ENCODE peak calls at places on chromosomes 2 and 18, in six cellular contexts. One of them, this sample, is unnamed.

GRCh38 chr2:178386951-178387602 is 63.9 kb downstream of the PRKRA start:
- DNase-seq in CD4-positive, alpha-beta T cell: no peak
- DNase-seq in cardiac fibroblast: peak
- DNase-seq in omental fat pad: no peak
- DNase-seq in AG10803: no peak
- DNase-seq in astrocyte of the spinal cord: peak
- DNase-seq in this sample: no peak

GRCh38 chr2:206873426-206873825 is 65.9 kb upstream of the CPO start:
- DNase-seq in CD4-positive, alpha-beta T cell: no peak
- DNase-seq in cardiac fibroblast: peak
- DNase-seq in omental fat pad: no peak
- DNase-seq in AG10803: no peak
- DNase-seq in astrocyte of the spinal cord: no peak
- DNase-seq in this sample: no peak

GRCh38 chr2:9703085-9703641 is 72.4 kb upstream of the YWHAQ start:
- DNase-seq in CD4-positive, alpha-beta T cell: peak
- DNase-seq in cardiac fibroblast: peak
- DNase-seq in omental fat pad: no peak
- DNase-seq in AG10803: peak
- DNase-seq in astrocyte of the spinal cord: peak
- DNase-seq in this sample: peak

GRCh38 chr2:5766051-5766450 is 73.9 kb downstream of the SOX11 start:
- DNase-seq in CD4-positive, alpha-beta T cell: no peak
- DNase-seq in cardiac fibroblast: no peak
- DNase-seq in omental fat pad: no peak
- DNase-seq in AG10803: peak
- DNase-seq in astrocyte of the spinal cord: peak
- DNase-seq in this sample: no peak

GRCh38 chr2:157093666-157094065 is 163.8 kb upstream of the GALNT5 start:
- DNase-seq in CD4-positive, alpha-beta T cell: no peak
- DNase-seq in cardiac fibroblast: no peak
- DNase-seq in omental fat pad: no peak
- DNase-seq in AG10803: no peak
- DNase-seq in astrocyte of the spinal cord: no peak
- DNase-seq in this sample: no peak

GRCh38 chr18:31983976-31984375 is 34.6 kb upstream of the RNF125 start:
- DNase-seq in CD4-positive, alpha-beta T cell: no peak
- DNase-seq in cardiac fibroblast: no peak
- DNase-seq in omental fat pad: no peak
- DNase-seq in AG10803: no peak
- DNase-seq in astrocyte of the spinal cord: no peak
- DNase-seq in this sample: no peak

GRCh38 chr18:78742346-78742745 is 237.3 kb upstream of the SALL3 start:
- DNase-seq in CD4-positive, alpha-beta T cell: no peak
- DNase-seq in cardiac fibroblast: no peak
- DNase-seq in omental fat pad: no peak
- DNase-seq in AG10803: no peak
- DNase-seq in astrocyte of the spinal cord: no peak
- DNase-seq in this sample: no peak

GRCh38 chr18:13300029-13300428 is 81.5 kb downstream of the LDLRAD4 start:
- DNase-seq in CD4-positive, alpha-beta T cell: no peak
- DNase-seq in cardiac fibroblast: no peak
- DNase-seq in omental fat pad: no peak
- DNase-seq in AG10803: no peak
- DNase-seq in astrocyte of the spinal cord: no peak
- DNase-seq in this sample: no peak

GRCh38 chr2:74440378-74441110 is 1.2 kb downstream of the RTKN start:
- DNase-seq in CD4-positive, alpha-beta T cell: no peak
- DNase-seq in cardiac fibroblast: peak
- DNase-seq in omental fat pad: peak
- DNase-seq in AG10803: peak
- DNase-seq in astrocyte of the spinal cord: peak
- DNase-seq in this sample: peak

GRCh38 chr2:218399391-218400166 is at the start of gene CTDSP1:
- DNase-seq in CD4-positive, alpha-beta T cell: peak
- DNase-seq in cardiac fibroblast: peak
- DNase-seq in omental fat pad: peak
- DNase-seq in AG10803: peak
- DNase-seq in astrocyte of the spinal cord: peak
- DNase-seq in this sample: peak

GRCh38 chr18:10400534-10400933 is 53.9 kb upstream of the APCDD1 start:
- DNase-seq in CD4-positive, alpha-beta T cell: no peak
- DNase-seq in cardiac fibroblast: no peak
- DNase-seq in omental fat pad: no peak
- DNase-seq in AG10803: no peak
- DNase-seq in astrocyte of the spinal cord: no peak
- DNase-seq in this sample: no peak

GRCh38 chr2:207290833-207291232 is 125.1 kb upstream of the KLF7 start:
- DNase-seq in CD4-positive, alpha-beta T cell: no peak
- DNase-seq in cardiac fibroblast: no peak
- DNase-seq in omental fat pad: no peak
- DNase-seq in AG10803: no peak
- DNase-seq in astrocyte of the spinal cord: no peak
- DNase-seq in this sample: no peak

GRCh38 chr18:38241736-38242135 is 676.1 kb upstream of the CELF4 start:
- DNase-seq in CD4-positive, alpha-beta T cell: no peak
- DNase-seq in cardiac fibroblast: no peak
- DNase-seq in omental fat pad: no peak
- DNase-seq in AG10803: peak
- DNase-seq in astrocyte of the spinal cord: peak
- DNase-seq in this sample: no peak

GRCh38 chr2:227103583-227103982 is 60.4 kb downstream of the COL4A4 start:
- DNase-seq in CD4-positive, alpha-beta T cell: no peak
- DNase-seq in cardiac fibroblast: no peak
- DNase-seq in omental fat pad: no peak
- DNase-seq in AG10803: no peak
- DNase-seq in astrocyte of the spinal cord: no peak
- DNase-seq in this sample: no peak

GRCh38 chr2:11356760-11357159 is 12.3 kb upstream of the ROCK2 start:
- DNase-seq in CD4-positive, alpha-beta T cell: no peak
- DNase-seq in cardiac fibroblast: no peak
- DNase-seq in omental fat pad: no peak
- DNase-seq in AG10803: no peak
- DNase-seq in astrocyte of the spinal cord: no peak
- DNase-seq in this sample: no peak

GRCh38 chr2:158904126-158904525 is 64.3 kb upstream of the TANC1 start:
- DNase-seq in CD4-positive, alpha-beta T cell: no peak
- DNase-seq in cardiac fibroblast: no peak
- DNase-seq in omental fat pad: no peak
- DNase-seq in AG10803: no peak
- DNase-seq in astrocyte of the spinal cord: no peak
- DNase-seq in this sample: no peak

GRCh38 chr2:124566518-124566970 is 541.5 kb downstream of the CNTNAP5 start:
- DNase-seq in CD4-positive, alpha-beta T cell: no peak
- DNase-seq in cardiac fibroblast: no peak
- DNase-seq in omental fat pad: no peak
- DNase-seq in AG10803: no peak
- DNase-seq in astrocyte of the spinal cord: no peak
- DNase-seq in this sample: no peak

GRCh38 chr2:71500426-71501079 is 47.2 kb downstream of the DYSF start:
- DNase-seq in CD4-positive, alpha-beta T cell: no peak
- DNase-seq in cardiac fibroblast: peak
- DNase-seq in omental fat pad: no peak
- DNase-seq in AG10803: no peak
- DNase-seq in astrocyte of the spinal cord: no peak
- DNase-seq in this sample: no peak

GRCh38 chr2:223057545-223057944 is 5.6 kb downstream of the KCNE4 start:
- DNase-seq in CD4-positive, alpha-beta T cell: no peak
- DNase-seq in cardiac fibroblast: peak
- DNase-seq in omental fat pad: no peak
- DNase-seq in AG10803: no peak
- DNase-seq in astrocyte of the spinal cord: no peak
- DNase-seq in this sample: no peak

GRCh38 chr2:28321426-28321825 is 71.2 kb upstream of the FOSL2 start:
- DNase-seq in CD4-positive, alpha-beta T cell: no peak
- DNase-seq in cardiac fibroblast: no peak
- DNase-seq in omental fat pad: no peak
- DNase-seq in AG10803: peak
- DNase-seq in astrocyte of the spinal cord: peak
- DNase-seq in this sample: no peak

GRCh38 chr18:59691046-59691395 is 6.2 kb downstream of the CCBE1 start:
- DNase-seq in CD4-positive, alpha-beta T cell: no peak
- DNase-seq in cardiac fibroblast: peak
- DNase-seq in omental fat pad: no peak
- DNase-seq in AG10803: peak
- DNase-seq in astrocyte of the spinal cord: peak
- DNase-seq in this sample: no peak

GRCh38 chr2:121475811-121476571 is 54.7 kb upstream of the RNU4ATAC start:
- DNase-seq in CD4-positive, alpha-beta T cell: no peak
- DNase-seq in cardiac fibroblast: no peak
- DNase-seq in omental fat pad: no peak
- DNase-seq in AG10803: no peak
- DNase-seq in astrocyte of the spinal cord: no peak
- DNase-seq in this sample: no peak

GRCh38 chr18:6627621-6628020 is 101.9 kb upstream of the ARHGAP28 start:
- DNase-seq in CD4-positive, alpha-beta T cell: no peak
- DNase-seq in cardiac fibroblast: peak
- DNase-seq in omental fat pad: no peak
- DNase-seq in AG10803: peak
- DNase-seq in astrocyte of the spinal cord: peak
- DNase-seq in this sample: no peak

GRCh38 chr2:214808481-214808931 is 977 bp downstream of the BARD1 start:
- DNase-seq in CD4-positive, alpha-beta T cell: no peak
- DNase-seq in cardiac fibroblast: no peak
- DNase-seq in omental fat pad: no peak
- DNase-seq in AG10803: no peak
- DNase-seq in astrocyte of the spinal cord: peak
- DNase-seq in this sample: no peak

GRCh38 chr2:16756831-16757644 is 91.4 kb upstream of the CYRIA start:
- DNase-seq in CD4-positive, alpha-beta T cell: peak
- DNase-seq in cardiac fibroblast: peak
- DNase-seq in omental fat pad: peak
- DNase-seq in AG10803: peak
- DNase-seq in astrocyte of the spinal cord: peak
- DNase-seq in this sample: peak

GRCh38 chr2:174328309-174329156 is 6.2 kb upstream of the SP9 start:
- DNase-seq in CD4-positive, alpha-beta T cell: no peak
- DNase-seq in cardiac fibroblast: no peak
- DNase-seq in omental fat pad: no peak
- DNase-seq in AG10803: peak
- DNase-seq in astrocyte of the spinal cord: no peak
- DNase-seq in this sample: no peak

GRCh38 chr2:196314780-196315179 is 143.4 kb upstream of the STK17B start:
- DNase-seq in CD4-positive, alpha-beta T cell: no peak
- DNase-seq in cardiac fibroblast: peak
- DNase-seq in omental fat pad: no peak
- DNase-seq in AG10803: peak
- DNase-seq in astrocyte of the spinal cord: peak
- DNase-seq in this sample: no peak

GRCh38 chr2:68811364-68811763 is 59.8 kb downstream of the BMP10 start:
- DNase-seq in CD4-positive, alpha-beta T cell: no peak
- DNase-seq in cardiac fibroblast: peak
- DNase-seq in omental fat pad: no peak
- DNase-seq in AG10803: no peak
- DNase-seq in astrocyte of the spinal cord: no peak
- DNase-seq in this sample: peak

GRCh38 chr2:182228741-182229140 is 198.1 kb downstream of the PDE1A start:
- DNase-seq in CD4-positive, alpha-beta T cell: no peak
- DNase-seq in cardiac fibroblast: no peak
- DNase-seq in omental fat pad: no peak
- DNase-seq in AG10803: peak
- DNase-seq in astrocyte of the spinal cord: peak
- DNase-seq in this sample: no peak

GRCh38 chr2:79723830-79724229 is 211.0 kb downstream of the CTNNA2 start:
- DNase-seq in CD4-positive, alpha-beta T cell: no peak
- DNase-seq in cardiac fibroblast: peak
- DNase-seq in omental fat pad: no peak
- DNase-seq in AG10803: peak
- DNase-seq in astrocyte of the spinal cord: peak
- DNase-seq in this sample: no peak

GRCh38 chr2:75892490-75892889 is 181.8 kb upstream of the GCFC2 start:
- DNase-seq in CD4-positive, alpha-beta T cell: no peak
- DNase-seq in cardiac fibroblast: no peak
- DNase-seq in omental fat pad: no peak
- DNase-seq in AG10803: no peak
- DNase-seq in astrocyte of the spinal cord: no peak
- DNase-seq in this sample: no peak

GRCh38 chr2:75894170-75894569 is 183.5 kb upstream of the GCFC2 start:
- DNase-seq in CD4-positive, alpha-beta T cell: no peak
- DNase-seq in cardiac fibroblast: no peak
- DNase-seq in omental fat pad: no peak
- DNase-seq in AG10803: no peak
- DNase-seq in astrocyte of the spinal cord: no peak
- DNase-seq in this sample: no peak

GRCh38 chr2:75896779-75897366 is 186.2 kb upstream of the GCFC2 start:
- DNase-seq in CD4-positive, alpha-beta T cell: no peak
- DNase-seq in cardiac fibroblast: no peak
- DNase-seq in omental fat pad: no peak
- DNase-seq in AG10803: no peak
- DNase-seq in astrocyte of the spinal cord: no peak
- DNase-seq in this sample: no peak
- TF ChIP-seq CTCF in CD4-positive, alpha-beta T cell: no peak
- TF ChIP-seq CTCF in cardiac fibroblast: peak
- TF ChIP-seq CTCF in omental fat pad: no peak
- TF ChIP-seq CTCF in AG10803: no peak
- TF ChIP-seq CTCF in astrocyte of the spinal cord: peak
- TF ChIP-seq CTCF in this sample: peak

GRCh38 chr2:64939332-64939917 is 49.8 kb upstream of the SLC1A4 start:
- DNase-seq in CD4-positive, alpha-beta T cell: no peak
- DNase-seq in cardiac fibroblast: no peak
- DNase-seq in omental fat pad: no peak
- DNase-seq in AG10803: no peak
- DNase-seq in astrocyte of the spinal cord: no peak
- DNase-seq in this sample: no peak
- TF ChIP-seq CTCF in CD4-positive, alpha-beta T cell: no peak
- TF ChIP-seq CTCF in cardiac fibroblast: no peak
- TF ChIP-seq CTCF in omental fat pad: no peak
- TF ChIP-seq CTCF in AG10803: no peak
- TF ChIP-seq CTCF in astrocyte of the spinal cord: no peak
- TF ChIP-seq CTCF in this sample: no peak

DNA sequence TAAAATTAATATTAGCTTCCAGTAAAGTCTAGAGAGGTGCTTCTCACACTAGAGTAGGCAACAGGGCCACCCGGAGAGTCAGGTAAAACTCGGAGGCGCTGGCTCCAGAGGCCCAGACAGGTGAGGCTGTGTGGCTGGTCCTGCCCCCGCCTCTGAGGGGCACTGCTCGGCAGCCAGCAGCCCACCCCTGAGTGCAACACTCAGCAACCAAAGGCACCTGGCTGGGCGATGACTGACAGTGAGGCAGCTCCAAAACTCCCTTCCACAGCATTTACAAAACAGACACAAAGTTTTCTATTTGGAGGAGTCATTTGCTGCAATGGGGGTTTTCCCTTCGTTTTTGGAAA is 138.8 kb upstream of the ID2 start:
- DNase-seq in CD4-positive, alpha-beta T cell: no peak
- DNase-seq in cardiac fibroblast: no peak
- DNase-seq in omental fat pad: no peak
- DNase-seq in AG10803: no peak
- DNase-seq in astrocyte of the spinal cord: no peak
- DNase-seq in this sample: no peak
- TF ChIP-seq CTCF in CD4-positive, alpha-beta T cell: no peak
- TF ChIP-seq CTCF in cardiac fibroblast: no peak
- TF ChIP-seq CTCF in omental fat pad: no peak
- TF ChIP-seq CTCF in AG10803: no peak
- TF ChIP-seq CTCF in astrocyte of the spinal cord: no peak
- TF ChIP-seq CTCF in this sample: no peak

GRCh38 chr2:142165790-142166189 is 35.0 kb upstream of the LRP1B start:
- DNase-seq in CD4-positive, alpha-beta T cell: no peak
- DNase-seq in cardiac fibroblast: peak
- DNase-seq in omental fat pad: no peak
- DNase-seq in AG10803: peak
- DNase-seq in astrocyte of the spinal cord: peak
- DNase-seq in this sample: no peak
- TF ChIP-seq CTCF in CD4-positive, alpha-beta T cell: no peak
- TF ChIP-seq CTCF in cardiac fibroblast: peak
- TF ChIP-seq CTCF in omental fat pad: no peak
- TF ChIP-seq CTCF in AG10803: peak
- TF ChIP-seq CTCF in astrocyte of the spinal cord: peak
- TF ChIP-seq CTCF in this sample: peak

GRCh38 chr18:39571511-39571910 is 2005.9 kb upstream of the CELF4 start:
- DNase-seq in CD4-positive, alpha-beta T cell: no peak
- DNase-seq in cardiac fibroblast: peak
- DNase-seq in omental fat pad: no peak
- DNase-seq in AG10803: peak
- DNase-seq in astrocyte of the spinal cord: peak
- DNase-seq in this sample: no peak
- TF ChIP-seq CTCF in CD4-positive, alpha-beta T cell: no peak
- TF ChIP-seq CTCF in cardiac fibroblast: peak
- TF ChIP-seq CTCF in omental fat pad: no peak
- TF ChIP-seq CTCF in AG10803: peak
- TF ChIP-seq CTCF in astrocyte of the spinal cord: peak
- TF ChIP-seq CTCF in this sample: peak

This sample was measured in osteocyte.